ENCODE peak calls at places on chromosomes 4 and X, in seven cellular contexts. K, T, P, N, F, Y and H are unnamed samples.

GRCh38 chr4:174522183-174523002 is at the start of gene HPGD:
- DNase-seq in K (peak), T (peak), P (no peak), N (peak), F (peak), Y (peak), H (no peak)

GRCh38 chrX:14598330-14598729 is 69.0 kb downstream of the GLRA2 start:
- DNase-seq in K (no peak), T (no peak), P (no peak), N (no peak), F (peak), Y (no peak), H (no peak)

GRCh38 chr4:173411106-173411703 is 12.3 kb upstream of the SCRG1 start:
- DNase-seq in K (no peak), T (no peak), P (no peak), N (peak), F (no peak), Y (no peak), H (no peak)

GRCh38 chr4:69860007-69860406 is at the start of gene SULT1E1:
- DNase-seq in K (no peak), T (no peak), P (no peak), N (peak), F (no peak), Y (no peak), H (no peak)

GRCh38 chrX:66162331-66162822 is 1.7 kb upstream of the HEPH start:
- DNase-seq in K (no peak), T (no peak), P (no peak), N (peak), F (no peak), Y (no peak), H (no peak)

GRCh38 chrX:37926700-37927099 is 79.3 kb upstream of the DYNLT3 start:
- DNase-seq in K (no peak), T (no peak), P (peak), N (peak), F (peak), Y (no peak), H (peak)

GRCh38 chrX:78831523-78831922 is 84.0 kb downstream of the LPAR4 start:
- DNase-seq in K (no peak), T (no peak), P (no peak), N (no peak), F (no peak), Y (no peak), H (no peak)

GRCh38 chr4:829761-830655 is 4.1 kb upstream of the CPLX1 start:
- DNase-seq in K (peak), T (no peak), P (no peak), N (no peak), F (no peak), Y (no peak), H (no peak)

GRCh38 chr4:8771258-8771590 is 100.4 kb downstream of the HMX1 start:
- DNase-seq in K (no peak), T (no peak), P (no peak), N (no peak), F (no peak), Y (no peak), H (no peak)

GRCh38 chr4:1793496-1793840 is 375 bp downstream of the FGFR3 start:
- DNase-seq in K (no peak), T (no peak), P (no peak), N (peak), F (peak), Y (no peak), H (no peak)

GRCh38 chrX:40818236-40818635 is 82.9 kb upstream of the MED14 start:
- DNase-seq in K (no peak), T (no peak), P (no peak), N (no peak), F (no peak), Y (no peak), H (no peak)

GRCh38 chr4:136900706-136901105 is 631.6 kb downstream of the PCDH18 start:
- DNase-seq in K (no peak), T (no peak), P (no peak), N (peak), F (peak), Y (no peak), H (no peak)

GRCh38 chr4:183447646-183448045 is 3.2 kb downstream of the CDKN2AIP start:
- DNase-seq in K (no peak), T (no peak), P (no peak), N (no peak), F (no peak), Y (no peak), H (no peak)

GRCh38 chr4:74111576-74111975 is 12.6 kb upstream of the CXCL2 start:
- DNase-seq in K (no peak), T (no peak), P (no peak), N (no peak), F (no peak), Y (no peak), H (no peak)

GRCh38 chr4:163663454-163664225 is 169.2 kb downstream of the TMA16 start:
- DNase-seq in K (no peak), T (no peak), P (no peak), N (no peak), F (no peak), Y (no peak), H (no peak)

GRCh38 chr4:304987-305680 is at the start of gene ZNF732:
- DNase-seq in K (no peak), T (peak), P (no peak), N (peak), F (peak), Y (no peak), H (peak)

GRCh38 chr4:156396534-156396933 is 442.9 kb upstream of the CTSO start:
- DNase-seq in K (no peak), T (no peak), P (no peak), N (peak), F (no peak), Y (no peak), H (no peak)

GRCh38 chrX:115337735-115338134 is 48.2 kb downstream of the LUZP4 start:
- DNase-seq in K (no peak), T (no peak), P (no peak), N (no peak), F (peak), Y (no peak), H (no peak)

GRCh38 chr4:169766741-169767140 is 9.0 kb upstream of the HPF1 start:
- DNase-seq in K (no peak), T (no peak), P (no peak), N (no peak), F (no peak), Y (no peak), H (no peak)

GRCh38 chr4:80096175-80096850 is 23.3 kb upstream of the ANTXR2 start:
- DNase-seq in K (no peak), T (no peak), P (no peak), N (no peak), F (no peak), Y (no peak), H (no peak)

GRCh38 chrX:99301990-99302389 is 1108.1 kb downstream of the PCDH19 start:
- DNase-seq in K (no peak), T (no peak), P (no peak), N (peak), F (no peak), Y (no peak), H (no peak)

GRCh38 chr4:123317211-123317610 is 79.4 kb upstream of the SPRY1 start:
- DNase-seq in K (no peak), T (no peak), P (no peak), N (no peak), F (no peak), Y (no peak), H (no peak)

GRCh38 chr4:89024051-89024675 is 32.8 kb downstream of the FAM13A start:
- DNase-seq in K (peak), T (peak), P (peak), N (peak), F (peak), Y (peak), H (peak)

GRCh38 chr4:186676531-186677158 is 47.0 kb downstream of the FAT1 start:
- DNase-seq in K (no peak), T (no peak), P (no peak), N (peak), F (peak), Y (no peak), H (no peak)

GRCh38 chrX:153724252-153725038 is at the start of the genes ABCD1 and BCAP31:
- DNase-seq in K (peak), T (peak), P (peak), N (peak), F (peak), Y (peak), H (peak)

GRCh38 chr4:150108693-150109092 is 30.4 kb downstream of the DCLK2 start:
- DNase-seq in K (no peak), T (no peak), P (no peak), N (no peak), F (no peak), Y (no peak), H (no peak)

GRCh38 chrX:29903365-29903764 is 312.0 kb upstream of the MAGEB2 start:
- DNase-seq in K (no peak), T (no peak), P (peak), N (no peak), F (peak), Y (no peak), H (no peak)